ENCODE peak calls at places on chromosomes 16 and 17, in five cellular contexts. X, I, D, K and M are unnamed samples. For H3K4me1, the result is how much of the 10 kb centered on the place peaks cover.

GRCh38 chr16:47787695-47788094 is 326.6 kb downstream of the PHKB start:
- DNase-seq in X (no peak), I (peak), D (no peak), K (no peak), M (no peak)

GRCh38 chr16:71456801-71457200 is 5.2 kb downstream of the ZNF23 start:
- DNase-seq in X (no peak), I (no peak), D (no peak), K (no peak), M (no peak)

GRCh38 chr16:81623365-81624102 is 155.6 kb upstream of the PLCG2 start:
- DNase-seq in X (no peak), I (peak), D (no peak), K (peak), M (no peak)

GRCh38 chr17:38898291-38898679 is 27.1 kb upstream of the LASP1NB start:
- DNase-seq in X (no peak), I (no peak), D (no peak), K (no peak), M (no peak)

GRCh38 chr16:67412294-67412693 is 4.0 kb downstream of the ZDHHC1 start:
- DNase-seq in X (no peak), I (no peak), D (no peak), K (no peak), M (no peak)

GRCh38 chr17:81193470-81194224 is 27.6 kb upstream of the AATK start:
- DNase-seq in X (peak), I (no peak), D (no peak), K (no peak), M (no peak)

GRCh38 chr17:81910840-81911276 is 341 bp downstream of the PCYT2 start:
- DNase-seq in X (no peak), I (no peak), D (no peak), K (no peak), M (no peak)

GRCh38 chr17:82023447-82024241 is 539 bp downstream of the LRRC45 start:
- DNase-seq in X (no peak), I (peak), D (no peak), K (no peak), M (no peak)

GRCh38 chr16:80509872-80510271 is 30.9 kb upstream of the DYNLRB2 start:
- DNase-seq in X (no peak), I (no peak), D (no peak), K (no peak), M (no peak)

GRCh38 chr17:38898812-38899348 is 26.5 kb upstream of the LASP1NB start:
- DNase-seq in X (peak), I (no peak), D (no peak), K (no peak), M (no peak)

GRCh38 chr16:13154799-13155198 is 253.4 kb downstream of the SHISA9 start:
- DNase-seq in X (no peak), I (no peak), D (no peak), K (no peak), M (no peak)

GRCh38 chr16:53433930-53434435 is 288 bp upstream of the RBL2 start:
- DNase-seq in X (peak), I (peak), D (no peak), K (no peak), M (no peak)

GRCh38 chr16:81464279-81464678 is 19.7 kb downstream of the CMIP start:
- DNase-seq in X (no peak), I (no peak), D (no peak), K (no peak), M (no peak)

GRCh38 chr16:15053904-15054303 is 2.0 kb downstream of the NTAN1 start:
- DNase-seq in X (no peak), I (no peak), D (no peak), K (no peak), M (no peak)

GRCh38 chr16:15054357-15055140 is 1.3 kb downstream of the NTAN1 start:
- DNase-seq in X (no peak), I (no peak), D (no peak), K (no peak), M (no peak)

GRCh38 chr16:15057755-15058417 is 2.0 kb upstream of the NTAN1 start:
- DNase-seq in X (no peak), I (no peak), D (no peak), K (no peak), M (no peak)

GRCh38 chr16:15052747-15053476 is 3.0 kb downstream of the NTAN1 start:
- DNase-seq in X (no peak), I (no peak), D (no peak), K (no peak), M (no peak)

DNA sequence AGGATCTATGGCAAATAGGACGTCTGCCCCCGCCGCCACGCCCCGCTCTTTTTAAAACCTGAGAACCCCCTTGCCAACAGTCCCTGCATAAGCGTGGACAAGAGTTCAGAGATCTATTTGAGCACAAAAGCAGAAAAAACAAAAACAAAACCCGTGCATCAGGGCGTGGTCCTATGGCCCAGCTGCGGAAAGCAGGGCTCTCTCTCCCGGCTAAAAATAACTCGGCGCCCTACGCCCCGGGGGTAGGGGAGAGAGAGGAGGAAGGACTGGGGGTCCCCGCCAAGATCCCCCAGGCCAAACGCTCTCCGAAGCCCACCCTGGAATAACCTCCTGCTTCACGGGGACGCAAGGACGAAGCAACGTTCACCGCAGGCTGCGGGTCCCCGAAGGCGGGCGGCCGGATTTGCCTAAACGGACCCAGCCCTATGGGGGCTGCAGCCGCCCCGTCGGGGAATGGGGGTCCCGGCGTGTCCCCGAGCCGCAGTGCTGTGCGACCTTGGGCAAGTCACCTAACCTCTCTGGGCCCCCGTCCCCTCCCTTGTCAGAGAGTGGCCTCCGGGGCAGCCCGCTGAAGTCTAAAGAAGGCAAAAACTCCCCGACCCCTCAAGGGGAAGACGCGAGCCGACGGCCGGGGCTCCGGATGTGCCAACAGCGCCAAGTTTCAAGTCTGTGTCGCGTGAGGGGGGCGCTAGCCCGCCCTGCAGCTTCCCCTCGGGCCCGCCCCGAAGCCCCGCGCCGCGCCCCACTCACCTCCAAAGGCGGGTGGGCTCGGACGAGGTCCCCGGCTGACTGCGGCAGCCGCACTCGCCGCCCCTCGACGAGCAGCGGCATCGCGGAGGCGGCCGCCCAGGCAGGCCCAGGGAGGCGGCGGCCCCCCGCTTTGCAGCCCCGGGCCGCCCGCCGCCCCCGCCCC is 477 bp downstream of the NTAN1 start:
- DNase-seq in X (peak), I (peak), D (peak), K (peak), M (no peak)
- TF ChIP-seq POLR2A in X (peak), I (peak), D (no peak), K (peak), M (no peak)

DNA sequence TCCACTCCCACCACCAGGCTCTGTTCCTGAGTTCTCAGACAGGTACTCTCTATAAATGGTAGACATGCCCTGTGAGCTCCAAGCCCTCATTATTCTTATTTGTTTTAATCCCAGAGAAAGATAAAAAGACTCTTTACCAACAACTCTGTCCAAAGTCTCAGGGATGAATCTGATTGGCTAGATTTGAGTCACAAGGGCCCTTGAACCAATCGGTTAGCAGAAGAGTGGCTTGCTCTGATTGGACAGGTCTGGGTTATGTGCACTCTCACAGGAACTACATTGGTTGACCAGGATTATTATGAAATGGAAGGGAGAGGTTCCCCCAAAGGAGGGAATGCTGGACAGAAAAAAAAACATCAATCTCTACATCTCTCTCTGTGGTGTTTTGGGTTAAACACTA is 7.5 kb downstream of the COTL1 start:
- DNase-seq in X (no peak), I (no peak), D (no peak), K (no peak), M (no peak)
- H3K4me1 ChIP-seq in X (under half), I (under half), D (under half), K (under half), M (under half)

GRCh38 chr17:44197980-44198720 is 1.5 kb downstream of the ATXN7L3 start:
- DNase-seq in X (no peak), I (peak), D (no peak), K (peak), M (no peak)
- TF ChIP-seq POLR2A in X (no peak), I (no peak), D (no peak), K (no peak), M (no peak)

DNA sequence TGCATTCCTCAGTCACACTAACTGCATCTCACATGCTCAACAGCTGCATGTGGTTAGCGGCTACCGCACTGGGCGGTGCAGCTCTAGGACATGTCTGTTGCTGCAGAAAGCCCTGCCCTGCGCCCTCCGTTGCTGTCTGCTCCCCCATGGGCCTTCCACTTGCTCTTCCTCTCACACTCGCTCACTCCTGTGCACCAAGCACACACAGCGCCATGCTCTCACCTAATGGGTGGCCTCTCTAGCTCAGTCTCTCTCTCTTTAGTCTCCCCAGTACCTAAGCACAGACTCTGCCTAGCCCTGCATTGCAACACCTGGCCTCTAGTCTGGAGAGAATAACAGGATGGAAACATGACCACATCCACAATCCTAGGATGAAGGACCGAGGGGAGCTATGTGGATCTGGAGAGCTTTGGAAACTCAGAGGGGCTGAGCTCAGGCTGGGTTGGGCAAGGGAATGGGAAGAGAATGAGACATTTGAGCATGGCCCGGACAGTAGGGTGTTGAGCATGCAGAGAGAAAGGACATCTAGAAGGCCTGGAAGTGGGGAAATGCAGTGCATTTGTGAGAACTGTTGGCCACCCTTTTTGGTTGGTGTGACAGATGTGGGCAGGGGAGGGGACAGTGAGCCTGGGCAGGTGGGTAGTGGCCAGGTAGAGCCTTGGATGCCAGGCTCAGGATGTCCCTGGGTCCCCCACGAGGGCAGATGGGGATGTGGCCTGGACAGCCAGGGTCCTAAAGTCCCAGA is 16.0 kb downstream of the SGCA start:
- DNase-seq in X (no peak), I (peak), D (no peak), K (no peak), M (no peak)
- H3K4me1 ChIP-seq in X (under half), I (under half), D (half or more), K (under half), M (under half)

DNA sequence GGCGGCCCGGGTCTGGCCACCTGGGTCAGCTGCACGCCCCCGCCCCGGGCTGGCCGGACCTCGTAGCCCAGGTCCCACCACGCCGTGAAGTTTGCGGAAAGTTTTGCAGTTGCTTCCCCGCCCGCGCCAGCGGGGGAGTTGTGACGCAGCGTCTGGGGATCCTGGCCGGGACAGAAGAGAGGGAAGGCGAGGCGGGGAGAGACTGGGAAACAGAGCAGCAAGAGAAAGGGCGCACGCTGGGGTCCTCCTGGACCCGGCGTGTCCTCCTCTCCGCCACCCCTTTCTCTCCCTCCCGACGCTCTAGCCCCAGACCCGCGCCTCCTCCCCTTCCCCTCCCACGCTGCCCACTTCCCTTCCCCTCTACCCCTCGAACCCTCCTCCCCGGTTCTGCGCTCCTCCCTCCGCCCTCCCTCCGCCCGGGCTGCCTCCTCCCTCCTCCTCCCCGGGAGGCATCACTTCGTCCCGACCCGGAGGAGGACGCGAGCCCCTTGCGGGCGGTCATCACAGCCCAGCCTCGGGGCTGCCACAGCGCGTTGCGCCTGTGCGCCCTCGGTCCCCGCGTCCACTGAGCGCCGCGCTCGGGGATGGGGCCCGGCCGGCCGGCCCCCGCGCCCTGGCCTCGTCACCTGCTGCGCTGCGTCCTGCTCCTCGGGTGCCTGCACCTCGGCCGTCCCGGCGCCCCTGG is at the start of gene MRC2:
- DNase-seq in X (peak), I (peak), D (no peak), K (no peak), M (peak)
- TF ChIP-seq POLR2A in X (peak), I (peak), D (no peak), K (peak), M (peak)

DNA sequence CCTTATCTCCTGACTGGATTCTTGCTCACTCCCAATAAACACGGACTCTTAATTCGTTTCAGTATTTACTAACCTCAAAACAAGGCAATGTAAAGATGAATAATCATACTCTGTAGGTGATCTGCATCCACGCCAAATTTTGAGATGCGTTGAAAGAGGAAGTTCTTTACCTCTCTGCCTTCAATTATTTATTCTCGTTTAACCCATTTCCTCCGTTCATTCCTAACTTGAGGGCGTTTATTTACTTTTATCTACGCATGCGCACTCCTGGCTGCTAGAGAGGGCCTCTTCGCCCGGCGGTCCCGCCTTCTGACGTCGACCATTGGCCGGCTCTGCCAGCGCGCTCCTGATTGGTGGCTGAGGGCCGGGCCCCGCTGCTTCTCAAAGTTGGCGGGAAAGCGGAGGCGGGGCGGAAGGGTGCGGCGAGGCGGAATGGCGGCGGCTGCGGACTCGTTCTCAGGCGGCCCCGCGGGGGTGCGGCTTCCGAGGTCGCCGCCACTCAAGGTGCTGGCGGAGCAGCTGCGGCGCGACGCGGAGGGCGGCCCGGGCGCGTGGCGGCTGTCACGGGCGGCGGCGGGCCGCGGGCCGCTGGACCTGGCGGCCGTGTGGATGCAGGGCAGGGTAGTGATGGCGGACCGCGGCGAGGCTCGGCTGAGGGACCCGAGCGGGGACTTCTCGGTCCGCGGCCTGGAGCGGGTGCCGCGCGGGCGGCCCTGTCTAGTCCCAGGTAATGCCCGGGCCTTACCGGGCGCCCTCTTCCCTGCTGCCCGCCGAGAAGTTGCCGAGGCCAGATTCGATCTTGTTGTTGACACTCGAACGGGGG is at the start of gene RMI2:
- DNase-seq in X (peak), I (peak), D (peak), K (peak), M (peak)
- H3K4me1 ChIP-seq in X (under half), I (under half), D (under half), K (under half), M (under half)

GRCh38 chr16:30561212-30561816 is 3.1 kb upstream of the ZNF764 start:
- DNase-seq in X (peak), I (no peak), D (no peak), K (no peak), M (peak)
- TF ChIP-seq POLR2A in X (no peak), I (no peak), D (no peak), K (no peak), M (no peak)